ENCODE peak calls at places on chromosome 1, in eight cellular contexts. N is uterus, I is HCT116, C is PC-3, X is esophagus squamous epithelium, B is GM12878, R is psoas muscle, A is kidney. E is an unnamed sample. For H3K4me1, the result is how much of the 10 kb centered on the place peaks cover.

GRCh38 chr1:227299238-227299637 is 19.1 kb downstream of the CDC42BPA start:
- DNase-seq in N (no peak), I (no peak), C (peak), X (no peak), B (no peak), R (no peak), A (no peak), E (no peak)

GRCh38 chr1:223664106-223664505 is 1.4 kb downstream of the CAPN8 start:
- DNase-seq in N (no peak), I (no peak), C (no peak), X (no peak), B (no peak), R (no peak), A (no peak), E (no peak)

GRCh38 chr1:27332536-27333281 is 9.1 kb upstream of the SYTL1 start:
- DNase-seq in N (peak), I (no peak), C (no peak), X (no peak), B (no peak), R (peak), A (no peak), E (peak)

GRCh38 chr1:63773815-63774616 is at the start of gene ROR1:
- DNase-seq in N (peak), I (peak), C (peak), X (no peak), B (no peak), R (peak), A (peak), E (peak)

GRCh38 chr1:37940299-37940947 is 6.4 kb downstream of the INPP5B start:
- DNase-seq in N (no peak), I (no peak), C (no peak), X (no peak), B (no peak), R (no peak), A (no peak), E (peak)

GRCh38 chr1:219782929-219783328 is 145.4 kb downstream of the SLC30A10 start:
- DNase-seq in N (no peak), I (no peak), C (no peak), X (no peak), B (no peak), R (no peak), A (no peak), E (no peak)

GRCh38 chr1:7267493-7267892 is 482.2 kb downstream of the CAMTA1 start:
- DNase-seq in N (no peak), I (no peak), C (no peak), X (no peak), B (no peak), R (no peak), A (no peak), E (no peak)

GRCh38 chr1:65630855-65631254 is 161.8 kb upstream of the PDE4B start:
- DNase-seq in N (no peak), I (no peak), C (no peak), X (no peak), B (no peak), R (no peak), A (no peak), E (no peak)

GRCh38 chr1:226002667-226003501 is 3.7 kb upstream of the SDE2 start:
- DNase-seq in N (peak), I (peak), C (no peak), X (no peak), B (no peak), R (peak), A (peak), E (no peak)

GRCh38 chr1:17207966-17208418 is 3.1 kb downstream of the PADI1 start:
- DNase-seq in N (no peak), I (peak), C (peak), X (no peak), B (peak), R (peak), A (no peak), E (no peak)

GRCh38 chr1:239218296-239218695 is 168.1 kb upstream of the CHRM3 start:
- DNase-seq in N (no peak), I (no peak), C (no peak), X (no peak), B (no peak), R (no peak), A (no peak), E (no peak)

GRCh38 chr1:31836638-31837037 is 20.8 kb upstream of the SPOCD1 start:
- DNase-seq in N (no peak), I (no peak), C (no peak), X (no peak), B (no peak), R (no peak), A (no peak), E (no peak)

GRCh38 chr1:2875677-2876531 is 74.4 kb upstream of the TTC34 start:
- DNase-seq in N (no peak), I (no peak), C (peak), X (no peak), B (no peak), R (no peak), A (no peak), E (peak)

GRCh38 chr1:2534775-2535387 is 4.8 kb upstream of the HES5 start:
- DNase-seq in N (no peak), I (no peak), C (peak), X (no peak), B (no peak), R (no peak), A (no peak), E (no peak)

GRCh38 chr1:74480068-74480467 is 32.3 kb downstream of the LRRC53 start:
- DNase-seq in N (no peak), I (no peak), C (no peak), X (no peak), B (no peak), R (no peak), A (no peak), E (peak)

GRCh38 chr1:209416009-209416408 is 167.5 kb upstream of the CAMK1G start:
- DNase-seq in N (no peak), I (no peak), C (peak), X (no peak), B (no peak), R (no peak), A (peak), E (no peak)

GRCh38 chr1:54278941-54279422 is 79.0 kb downstream of the MRPL37 start:
- DNase-seq in N (peak), I (no peak), C (no peak), X (no peak), B (no peak), R (no peak), A (peak), E (peak)

GRCh38 chr1:37673920-37674319 is 18.4 kb upstream of the CDCA8 start:
- DNase-seq in N (no peak), I (no peak), C (no peak), X (no peak), B (no peak), R (no peak), A (peak), E (no peak)

GRCh38 chr1:32907435-32907834 is 6.2 kb upstream of the TMEM54 start:
- DNase-seq in N (no peak), I (no peak), C (no peak), X (no peak), B (no peak), R (no peak), A (no peak), E (no peak)

GRCh38 chr1:227849251-227849650 is 33.8 kb downstream of the PRSS38 start:
- DNase-seq in N (no peak), I (no peak), C (no peak), X (no peak), B (no peak), R (no peak), A (no peak), E (no peak)

GRCh38 chr1:94322696-94323095 is 85.3 kb upstream of the ARHGAP29 start:
- DNase-seq in N (no peak), I (peak), C (peak), X (no peak), B (no peak), R (no peak), A (no peak), E (no peak)

GRCh38 chr1:58784758-58785423 is 1.0 kb upstream of the JUN start:
- DNase-seq in N (peak), I (peak), C (peak), X (peak), B (no peak), R (peak), A (peak), E (peak)

GRCh38 chr1:163213626-163214025 is 10.9 kb upstream of the RGS5 start:
- DNase-seq in N (no peak), I (no peak), C (no peak), X (no peak), B (no peak), R (no peak), A (no peak), E (no peak)

GRCh38 chr1:227913969-227914791 is 33.6 kb downstream of the WNT9A start:
- DNase-seq in N (no peak), I (no peak), C (no peak), X (no peak), B (no peak), R (no peak), A (peak), E (no peak)

GRCh38 chr1:172497230-172497629 is 35.7 kb upstream of the SUCO start:
- DNase-seq in N (no peak), I (no peak), C (peak), X (no peak), B (no peak), R (no peak), A (no peak), E (no peak)

GRCh38 chr1:11706292-11706691 is 14.8 kb downstream of the DRAXIN start:
- DNase-seq in N (no peak), I (no peak), C (no peak), X (no peak), B (no peak), R (no peak), A (no peak), E (no peak)

GRCh38 chr1:53266038-53266437 is 27.7 kb upstream of the MAGOH start:
- DNase-seq in N (no peak), I (no peak), C (peak), X (no peak), B (no peak), R (no peak), A (no peak), E (no peak)

GRCh38 chr1:230120949-230121381 is 53.9 kb downstream of the GALNT2 start:
- DNase-seq in N (no peak), I (peak), C (peak), X (no peak), B (no peak), R (no peak), A (no peak), E (no peak)

GRCh38 chr1:230121950-230122349 is 54.9 kb downstream of the GALNT2 start:
- DNase-seq in N (no peak), I (no peak), C (no peak), X (no peak), B (no peak), R (no peak), A (no peak), E (no peak)

GRCh38 chr1:230119340-230119739 is 52.3 kb downstream of the GALNT2 start:
- DNase-seq in N (no peak), I (no peak), C (no peak), X (no peak), B (no peak), R (no peak), A (no peak), E (no peak)

GRCh38 chr1:230122361-230123279 is 55.6 kb downstream of the GALNT2 start:
- DNase-seq in N (no peak), I (no peak), C (no peak), X (no peak), B (no peak), R (no peak), A (no peak), E (no peak)

GRCh38 chr1:230120289-230120948 is 53.4 kb downstream of the GALNT2 start:
- DNase-seq in N (no peak), I (no peak), C (no peak), X (no peak), B (no peak), R (peak), A (no peak), E (no peak)
- H3K27ac ChIP-seq in N (no peak), I (no peak), C (no peak), X (no peak), B (no peak), R (no peak), A (no peak), E (no peak)

GRCh38 chr1:155018617-155019348 is 14.8 kb downstream of the DCST2 start:
- DNase-seq in N (no peak), I (no peak), C (no peak), X (no peak), B (no peak), R (no peak), A (peak), E (no peak)
- H3K4me1 ChIP-seq in N (under half), I (under half), C (under half), X (under half), B (under half), R (under half), A (under half), E (under half)

DNA sequence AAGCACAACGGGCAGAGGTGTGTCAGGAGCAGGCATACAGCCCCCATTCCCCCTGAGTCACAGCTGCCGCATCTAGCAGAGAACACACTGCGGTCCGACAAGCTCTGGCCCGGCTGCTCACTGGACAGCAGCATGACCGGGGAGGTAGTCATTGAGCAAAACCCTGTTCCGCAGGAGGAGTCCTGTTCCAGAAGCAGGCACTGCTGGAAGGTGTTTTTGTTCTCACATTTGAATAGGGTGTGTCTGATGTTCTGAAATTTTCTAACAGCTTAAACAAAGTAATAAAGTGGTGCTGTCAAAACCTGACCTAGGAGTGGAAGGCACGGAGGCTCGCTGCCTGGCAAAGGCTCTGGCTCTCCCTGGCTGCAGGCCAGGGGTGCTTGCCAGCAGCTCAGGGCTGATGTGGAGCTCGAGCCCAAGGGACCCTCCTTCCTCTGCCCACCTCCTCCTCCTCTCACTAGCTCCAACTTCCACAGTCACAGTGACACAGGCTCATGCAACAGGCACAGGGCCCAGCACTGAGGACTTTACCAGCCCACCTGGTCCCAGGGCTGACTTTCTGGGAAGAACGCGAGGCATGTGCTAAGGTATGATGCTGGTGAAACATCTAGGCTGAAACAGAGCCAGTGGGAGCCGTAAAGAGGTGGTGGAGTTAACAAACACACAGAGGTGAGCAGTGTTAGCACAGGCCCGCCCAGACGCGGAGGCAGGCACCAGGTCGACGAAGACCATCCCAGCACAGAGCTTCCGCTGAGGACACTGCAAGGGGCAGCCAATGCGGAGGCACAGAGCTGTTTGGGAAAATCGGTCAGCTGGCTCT is 118.6 kb upstream of the IFFO2 start:
- DNase-seq in N (no peak), I (no peak), C (no peak), X (no peak), B (no peak), R (peak), A (peak), E (peak)
- H3K27ac ChIP-seq in N (peak), I (no peak), C (no peak), X (peak), B (no peak), R (peak), A (peak), E (no peak)

GRCh38 chr1:25009675-25010262 is 79.7 kb upstream of the RUNX3 start:
- DNase-seq in N (no peak), I (no peak), C (no peak), X (no peak), B (no peak), R (no peak), A (no peak), E (no peak)
- H3K4me1 ChIP-seq in N (under half), I (under half), C (under half), X (under half), B (under half), R (under half), A (under half), E (under half)

E was measured in aorta.